ENCODE peak calls at places on chromosomes 11 and 22, in ten cellular contexts. Y is fibroblast of lung; C is naive thymus-derived CD4-positive, alpha-beta T cell; S is heart left ventricle; Z is A673; N is right cardiac atrium; T is lower lobe of right lung; W is heart right ventricle; E is mucosa of descending colon; R is kidney. D is an unnamed sample.
A peak's percentile ranks its signal among the peaks of the same experiment; 100 is the strongest.

GRCh38 chr22:48135641-48136040 is 1373.2 kb downstream of the TBC1D22A start:
- DNase-seq in Y (no peak), C (no peak), S (no peak), Z (peak; percentile 25), N (no peak), T (no peak), W (no peak), E (no peak), R (no peak), D (no peak)

GRCh38 chr22:24393012-24393559 is 34.3 kb upstream of the ADORA2A start:
- DNase-seq in Y (no peak), C (no peak), S (no peak), Z (no peak), N (no peak), T (no peak), W (no peak), E (no peak), R (no peak), D (no peak)

GRCh38 chr11:33434294-33434693 is 177.1 kb downstream of the HIPK3 start:
- DNase-seq in Y (no peak), C (no peak), S (no peak), Z (no peak), N (no peak), T (no peak), W (no peak), E (no peak), R (no peak), D (no peak)

GRCh38 chr11:34794696-34795095 is 121.5 kb downstream of the APIP start:
- DNase-seq in Y (no peak), C (no peak), S (no peak), Z (no peak), N (no peak), T (no peak), W (no peak), E (no peak), R (no peak), D (no peak)

GRCh38 chr11:66986178-66986545 is 11.1 kb downstream of the C11orf86 start:
- DNase-seq in Y (no peak), C (no peak), S (no peak), Z (no peak), N (no peak), T (no peak), W (no peak), E (no peak), R (no peak), D (no peak)

GRCh38 chr11:101407324-101407723 is 176.5 kb downstream of the TRPC6 start:
- DNase-seq in Y (peak; percentile 29), C (no peak), S (no peak), Z (no peak), N (no peak), T (no peak), W (no peak), E (no peak), R (no peak), D (no peak)

GRCh38 chr11:100080401-100080800 is 606.7 kb upstream of the ARHGAP42 start:
- DNase-seq in Y (no peak), C (no peak), S (no peak), Z (peak; percentile 93), N (no peak), T (no peak), W (no peak), E (no peak), R (no peak), D (no peak)

GRCh38 chr22:44583076-44583760 is 85.2 kb upstream of the RTL6 start:
- DNase-seq in Y (peak; percentile 20), C (no peak), S (peak; percentile 10), Z (peak; percentile 38), N (no peak), T (peak; percentile 23), W (no peak), E (no peak), R (peak; percentile 59), D (peak; percentile 26)

DNA sequence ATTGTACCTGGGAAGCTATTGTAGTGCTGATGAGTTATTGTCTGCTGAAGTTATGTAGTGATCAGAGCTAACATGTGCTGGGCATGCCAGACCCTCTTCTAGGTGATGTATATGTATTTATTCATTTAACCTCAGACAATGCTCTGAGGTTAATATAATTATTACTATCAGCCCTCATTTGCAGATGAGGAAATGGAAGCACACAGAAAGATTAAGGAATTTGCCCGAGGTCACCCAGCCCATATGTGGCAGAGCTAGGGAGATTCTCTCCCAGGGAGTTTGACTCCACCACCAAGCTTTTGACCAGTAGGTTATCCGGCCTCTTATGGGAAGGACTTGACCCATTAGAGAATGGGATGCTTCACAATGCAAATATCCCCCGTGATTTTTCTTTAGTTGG is 114.2 kb upstream of the NAV2 start:
- DNase-seq in Y (no peak), C (no peak), S (no peak), Z (no peak), N (no peak), T (no peak), W (no peak), E (no peak), R (no peak), D (no peak)
- H3K4me1 ChIP-seq in Y (peaks cover 17% of the 10 kb centered on the region), C (no peaks in the 10 kb centered on the region), S (peaks cover 20% of the 10 kb centered on the region), Z (no peaks in the 10 kb centered on the region), N (peaks cover 5% of the 10 kb centered on the region), T (peaks cover 4% of the 10 kb centered on the region), W (peaks cover 14% of the 10 kb centered on the region), E (no peaks in the 10 kb centered on the region), R (peaks cover 4% of the 10 kb centered on the region), D (peaks cover 54% of the 10 kb centered on the region)

GRCh38 chr11:68206211-68206610 is 6.9 kb downstream of the KMT5B start:
- DNase-seq in Y (peak; percentile 46), C (peak; percentile 52), S (no peak), Z (peak; percentile 82), N (no peak), T (no peak), W (no peak), E (peak; percentile 54), R (no peak), D (no peak)
- H3K4me1 ChIP-seq in Y (peaks cover 3% of the 10 kb centered on the region), C (peaks cover 48% of the 10 kb centered on the region), S (peaks cover 76% of the 10 kb centered on the region), Z (peaks cover 10% of the 10 kb centered on the region), N (peaks cover 9% of the 10 kb centered on the region), T (peaks cover 82% of the 10 kb centered on the region), W (peaks cover 86% of the 10 kb centered on the region), E (peaks cover 56% of the 10 kb centered on the region), R (peaks cover 17% of the 10 kb centered on the region), D (peaks cover 3% of the 10 kb centered on the region)

GRCh38 chr22:27867114-27867957 is 51.7 kb downstream of the PITPNB start:
- DNase-seq in Y (peak; percentile 76), C (no peak), S (no peak), Z (no peak), N (no peak), T (no peak), W (no peak), E (no peak), R (no peak), D (no peak)

GRCh38 chr22:27866136-27867091 is 52.6 kb downstream of the PITPNB start:
- DNase-seq in Y (peak; percentile 92), C (no peak), S (peak; percentile 48), Z (peak; percentile 30), N (no peak), T (no peak), W (no peak), E (peak; percentile 35), R (no peak), D (no peak)

GRCh38 chr22:27868738-27869282 is 50.2 kb downstream of the PITPNB start:
- DNase-seq in Y (no peak), C (no peak), S (no peak), Z (no peak), N (no peak), T (no peak), W (no peak), E (no peak), R (no peak), D (no peak)

GRCh38 chr22:27870234-27871191 is 48.5 kb downstream of the PITPNB start:
- DNase-seq in Y (no peak), C (no peak), S (no peak), Z (no peak), N (no peak), T (no peak), W (no peak), E (no peak), R (no peak), D (no peak)

DNA sequence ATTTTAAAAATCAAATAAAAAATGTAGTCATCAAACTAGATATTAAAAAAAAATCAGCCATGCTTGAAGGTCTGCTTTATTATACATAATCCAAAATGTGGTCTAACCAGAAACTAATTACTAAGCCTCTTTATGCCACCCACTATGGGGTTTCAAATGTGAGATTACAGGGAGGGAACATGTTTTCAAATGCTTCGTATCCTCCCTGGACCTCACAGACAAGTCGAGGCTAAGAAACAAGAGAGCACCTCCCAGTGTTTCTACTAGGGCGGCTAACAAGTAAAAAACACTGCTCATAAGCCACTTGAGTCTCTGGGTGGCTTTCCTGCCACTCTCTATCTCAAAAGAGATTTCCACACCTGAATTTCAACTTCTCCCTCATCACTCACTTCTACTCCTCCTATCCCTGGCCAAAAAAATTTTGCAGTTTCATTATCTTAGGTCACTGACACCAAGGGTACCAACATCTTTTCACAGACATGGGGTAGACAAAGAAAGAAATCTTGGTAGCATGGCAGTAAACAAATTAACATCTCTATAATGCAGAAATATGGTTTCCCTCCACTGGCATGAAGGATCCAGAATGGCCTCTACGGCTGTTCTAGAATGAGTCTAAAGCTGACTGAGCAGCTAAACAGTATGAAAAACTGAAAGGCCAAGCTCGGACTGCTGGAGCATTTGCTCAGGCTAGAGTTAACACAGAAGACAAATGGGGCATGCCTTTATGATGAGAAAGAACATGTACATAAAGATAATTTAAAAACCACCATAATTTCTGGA is 50.9 kb downstream of the PITPNB start:
- DNase-seq in Y (peak; percentile 11), C (no peak), S (no peak), Z (no peak), N (no peak), T (no peak), W (no peak), E (no peak), R (no peak), D (peak; percentile 35)
- H3K4me1 ChIP-seq in Y (peaks cover 17% of the 10 kb centered on the region), C (no peaks in the 10 kb centered on the region), S (peaks cover 50% of the 10 kb centered on the region), Z (peaks cover 53% of the 10 kb centered on the region), N (peaks cover 8% of the 10 kb centered on the region), T (peaks cover 41% of the 10 kb centered on the region), W (peaks cover 48% of the 10 kb centered on the region), E (peaks cover 27% of the 10 kb centered on the region), R (peaks cover 15% of the 10 kb centered on the region), D (peaks cover 54% of the 10 kb centered on the region)

GRCh38 chr11:76707293-76707825 is 36.8 kb upstream of the LRRC32 start:
- DNase-seq in Y (no peak), C (no peak), S (no peak), Z (no peak), N (no peak), T (no peak), W (no peak), E (no peak), R (peak; percentile 57), D (no peak)

GRCh38 chr11:76706667-76707066 is 36.1 kb upstream of the LRRC32 start:
- DNase-seq in Y (no peak), C (no peak), S (no peak), Z (no peak), N (no peak), T (no peak), W (no peak), E (no peak), R (peak; percentile 28), D (no peak)

GRCh38 chr11:76712125-76712524 is 41.6 kb upstream of the LRRC32 start:
- DNase-seq in Y (no peak), C (no peak), S (no peak), Z (no peak), N (no peak), T (no peak), W (no peak), E (no peak), R (peak; percentile 29), D (no peak)

GRCh38 chr11:76709756-76710155 is 39.2 kb upstream of the LRRC32 start:
- DNase-seq in Y (no peak), C (no peak), S (no peak), Z (no peak), N (no peak), T (no peak), W (no peak), E (no peak), R (peak; percentile 18), D (no peak)

DNA sequence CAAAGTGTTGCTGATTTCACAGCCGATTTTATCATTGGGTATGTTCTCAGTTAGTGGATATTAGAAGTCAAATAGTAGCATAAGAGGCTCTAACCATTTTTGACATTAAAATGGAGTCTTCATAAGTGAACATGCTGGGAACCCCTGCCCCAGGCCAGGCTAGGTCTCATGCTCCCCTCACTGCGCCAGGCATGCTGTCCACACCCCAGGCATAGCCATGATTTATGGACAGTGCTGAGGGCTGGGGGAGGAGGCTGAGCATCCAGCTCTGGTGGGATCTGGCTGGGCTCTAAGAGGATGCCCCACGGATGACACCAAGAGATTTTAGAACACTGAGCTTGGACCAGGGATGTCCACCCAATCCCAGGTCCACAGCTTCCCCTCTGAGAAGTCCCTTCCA is 38.7 kb upstream of the LRRC32 start:
- DNase-seq in Y (no peak), C (no peak), S (no peak), Z (no peak), N (no peak), T (no peak), W (no peak), E (no peak), R (peak; percentile 38), D (no peak)
- H3K4me1 ChIP-seq in Y (no peaks in the 10 kb centered on the region), C (no peaks in the 10 kb centered on the region), S (no peaks in the 10 kb centered on the region), Z (no peaks in the 10 kb centered on the region), N (no peaks in the 10 kb centered on the region), T (no peaks in the 10 kb centered on the region), W (no peaks in the 10 kb centered on the region), E (no peaks in the 10 kb centered on the region), R (no peaks in the 10 kb centered on the region), D (no peaks in the 10 kb centered on the region)

D was measured in SJSA1.